ENCODE peak calls at places on chromosomes 1 and 21, in ten cellular contexts. V is left ventricle myocardium superior; U is memory B cell; E is NCI-H345; M is NAMALWA; O is NCI-H146; J is AG08396; A is RKO; G is A673; Q is CD8-positive, alpha-beta T cell. Y is an unnamed sample.

GRCh38 chr1:113758631-113759340 is 500 bp downstream of the PHTF1 start:
- DNase-seq in V (peak), U (peak), E (peak), M (peak), O (peak), J (peak), A (peak), G (peak), Q (peak), Y (peak)

GRCh38 chr1:199247891-199248290 is 609.1 kb downstream of the PTPRC start:
- DNase-seq in V (no peak), U (no peak), E (no peak), M (no peak), O (no peak), J (no peak), A (no peak), G (no peak), Q (no peak), Y (no peak)

GRCh38 chr1:6125366-6125765 is 54.8 kb downstream of the CHD5 start:
- DNase-seq in V (no peak), U (no peak), E (no peak), M (no peak), O (no peak), J (no peak), A (no peak), G (no peak), Q (no peak), Y (no peak)

GRCh38 chr1:41953291-41953690 is 34.6 kb upstream of the HIVEP3 start:
- DNase-seq in V (no peak), U (no peak), E (no peak), M (no peak), O (no peak), J (no peak), A (no peak), G (no peak), Q (no peak), Y (no peak)

GRCh38 chr1:167880570-167880969 is 33.4 kb downstream of the ADCY10 start:
- DNase-seq in V (no peak), U (no peak), E (no peak), M (no peak), O (no peak), J (no peak), A (no peak), G (no peak), Q (no peak), Y (no peak)

GRCh38 chr1:110554871-110555801 is 36.2 kb upstream of the KCNA10 start:
- DNase-seq in V (peak), U (peak), E (no peak), M (no peak), O (peak), J (peak), A (no peak), G (peak), Q (peak), Y (no peak)

GRCh38 chr21:29133241-29133640 is 2.8 kb downstream of the MAP3K7CL start:
- DNase-seq in V (no peak), U (no peak), E (no peak), M (no peak), O (no peak), J (no peak), A (no peak), G (no peak), Q (no peak), Y (no peak)

GRCh38 chr1:66553846-66554245 is 19.9 kb downstream of the SGIP1 start:
- DNase-seq in V (no peak), U (no peak), E (no peak), M (no peak), O (no peak), J (peak), A (peak), G (no peak), Q (no peak), Y (no peak)

GRCh38 chr21:45376459-45377324 is 28.3 kb upstream of the COL18A1 start:
- DNase-seq in V (peak), U (no peak), E (no peak), M (no peak), O (no peak), J (no peak), A (no peak), G (peak), Q (no peak), Y (no peak)

GRCh38 chr1:79497193-79497773 is 490.8 kb upstream of the ADGRL4 start:
- DNase-seq in V (no peak), U (peak), E (peak), M (peak), O (peak), J (peak), A (peak), G (peak), Q (no peak), Y (peak)

GRCh38 chr1:222975472-222976122 is 160.8 kb downstream of the DISP1 start:
- DNase-seq in V (no peak), U (no peak), E (no peak), M (no peak), O (no peak), J (peak), A (peak), G (no peak), Q (no peak), Y (no peak)

GRCh38 chr1:107499139-107499744 is 358.4 kb downstream of the NTNG1 start:
- DNase-seq in V (no peak), U (no peak), E (no peak), M (no peak), O (no peak), J (no peak), A (no peak), G (no peak), Q (no peak), Y (no peak)

GRCh38 chr1:86227026-86227425 is 70.5 kb upstream of the COL24A1 start:
- DNase-seq in V (no peak), U (no peak), E (no peak), M (no peak), O (no peak), J (no peak), A (no peak), G (no peak), Q (no peak), Y (no peak)

GRCh38 chr1:16126160-16126559 is 29.7 kb downstream of the EPHA2 start:
- DNase-seq in V (no peak), U (no peak), E (no peak), M (no peak), O (no peak), J (no peak), A (no peak), G (no peak), Q (no peak), Y (no peak)

Y was measured in RWPE1.